ENCODE peak calls at places on chromosomes 7 and 10, in seven cellular contexts. One of them, this sample, is unnamed.

GRCh38 chr10:75640803-75641202 is 209.4 kb downstream of the LRMDA start:
- DNase-seq in foreskin melanocyte: no peak
- DNase-seq in NCI-H1105 treated with DMSO at 0.1 percent for 48 hours: no peak
- DNase-seq in amygdala: no peak
- DNase-seq in heart left ventricle: no peak
- DNase-seq in mesothelial cell of epicardium: no peak
- DNase-seq in AG04450: no peak
- DNase-seq in this sample: no peak

GRCh38 chr7:40839881-40840280 is 705.1 kb downstream of the SUGCT start:
- DNase-seq in foreskin melanocyte: no peak
- DNase-seq in NCI-H1105 treated with DMSO at 0.1 percent for 48 hours: no peak
- DNase-seq in amygdala: no peak
- DNase-seq in heart left ventricle: no peak
- DNase-seq in mesothelial cell of epicardium: no peak
- DNase-seq in AG04450: no peak
- DNase-seq in this sample: no peak

GRCh38 chr10:59073456-59074053 is 102.9 kb upstream of the PHYHIPL start:
- DNase-seq in foreskin melanocyte: no peak
- DNase-seq in NCI-H1105 treated with DMSO at 0.1 percent for 48 hours: no peak
- DNase-seq in amygdala: no peak
- DNase-seq in heart left ventricle: no peak
- DNase-seq in mesothelial cell of epicardium: no peak
- DNase-seq in AG04450: no peak
- DNase-seq in this sample: no peak

GRCh38 chr7:76364198-76364584 is 5.4 kb upstream of the YWHAG start:
- DNase-seq in foreskin melanocyte: no peak
- DNase-seq in NCI-H1105 treated with DMSO at 0.1 percent for 48 hours: no peak
- DNase-seq in amygdala: no peak
- DNase-seq in heart left ventricle: peak
- DNase-seq in mesothelial cell of epicardium: no peak
- DNase-seq in AG04450: no peak
- DNase-seq in this sample: no peak

GRCh38 chr7:33998487-33998886 is 93.1 kb downstream of the BMPER start:
- DNase-seq in foreskin melanocyte: no peak
- DNase-seq in NCI-H1105 treated with DMSO at 0.1 percent for 48 hours: no peak
- DNase-seq in amygdala: no peak
- DNase-seq in heart left ventricle: no peak
- DNase-seq in mesothelial cell of epicardium: no peak
- DNase-seq in AG04450: no peak
- DNase-seq in this sample: no peak

GRCh38 chr10:133187906-133188681 is 28.1 kb downstream of the KNDC1 start:
- DNase-seq in foreskin melanocyte: no peak
- DNase-seq in NCI-H1105 treated with DMSO at 0.1 percent for 48 hours: no peak
- DNase-seq in amygdala: no peak
- DNase-seq in heart left ventricle: peak
- DNase-seq in mesothelial cell of epicardium: no peak
- DNase-seq in AG04450: no peak
- DNase-seq in this sample: no peak

GRCh38 chr10:63264852-63265617 is 131.9 kb downstream of the NRBF2 start:
- DNase-seq in foreskin melanocyte: peak
- DNase-seq in NCI-H1105 treated with DMSO at 0.1 percent for 48 hours: peak
- DNase-seq in amygdala: no peak
- DNase-seq in heart left ventricle: no peak
- DNase-seq in mesothelial cell of epicardium: no peak
- DNase-seq in AG04450: no peak
- DNase-seq in this sample: no peak

GRCh38 chr7:51772131-51772530 is 455.5 kb upstream of the COBL start:
- DNase-seq in foreskin melanocyte: no peak
- DNase-seq in NCI-H1105 treated with DMSO at 0.1 percent for 48 hours: no peak
- DNase-seq in amygdala: no peak
- DNase-seq in heart left ventricle: no peak
- DNase-seq in mesothelial cell of epicardium: no peak
- DNase-seq in AG04450: no peak
- DNase-seq in this sample: no peak

GRCh38 chr10:23330953-23331352 is 13.6 kb downstream of the C10orf67 start:
- DNase-seq in foreskin melanocyte: no peak
- DNase-seq in NCI-H1105 treated with DMSO at 0.1 percent for 48 hours: no peak
- DNase-seq in amygdala: no peak
- DNase-seq in heart left ventricle: no peak
- DNase-seq in mesothelial cell of epicardium: no peak
- DNase-seq in AG04450: no peak
- DNase-seq in this sample: no peak

GRCh38 chr10:11713186-11713743 is 28.9 kb upstream of the ECHDC3 start:
- DNase-seq in foreskin melanocyte: no peak
- DNase-seq in NCI-H1105 treated with DMSO at 0.1 percent for 48 hours: no peak
- DNase-seq in amygdala: no peak
- DNase-seq in heart left ventricle: peak
- DNase-seq in mesothelial cell of epicardium: no peak
- DNase-seq in AG04450: no peak
- DNase-seq in this sample: no peak

GRCh38 chr10:48901152-48901705 is 38.4 kb downstream of the LRRC18 start:
- DNase-seq in foreskin melanocyte: no peak
- DNase-seq in NCI-H1105 treated with DMSO at 0.1 percent for 48 hours: no peak
- DNase-seq in amygdala: no peak
- DNase-seq in heart left ventricle: no peak
- DNase-seq in mesothelial cell of epicardium: no peak
- DNase-seq in AG04450: no peak
- DNase-seq in this sample: peak